ENCODE peak calls at places on chromosomes 16 and 17, in five cellular contexts. One of them, this sample, is unnamed.

GRCh38 chr17:73343168-73343634 is 31.4 kb upstream of the CDC42EP4 start:
- DNase-seq in breast epithelium: peak
- DNase-seq in spleen: no peak
- DNase-seq in heart left ventricle: peak
- DNase-seq in adrenal gland: no peak
- DNase-seq in this sample: no peak

GRCh38 chr17:35372846-35373531 is 432 bp downstream of the SLFN11 start:
- DNase-seq in adrenal gland: no peak
- DNase-seq in spleen: peak
- DNase-seq in heart left ventricle: peak
- DNase-seq in breast epithelium: no peak
- DNase-seq in this sample: no peak

GRCh38 chr17:20235747-20236146 is 226.6 kb downstream of the SPECC1 start:
- DNase-seq in adrenal gland: no peak
- DNase-seq in spleen: no peak
- DNase-seq in heart left ventricle: no peak
- DNase-seq in breast epithelium: no peak
- DNase-seq in this sample: no peak

GRCh38 chr16:16154292-16154951 is 68.9 kb downstream of the ABCC6 start:
- DNase-seq in breast epithelium: no peak
- DNase-seq in adrenal gland: no peak
- DNase-seq in spleen: no peak
- DNase-seq in heart left ventricle: no peak
- DNase-seq in this sample: no peak

GRCh38 chr17:81976332-81977210 is 858 bp upstream of the ASPSCR1 start:
- DNase-seq in breast epithelium: peak
- DNase-seq in adrenal gland: peak
- DNase-seq in heart left ventricle: peak
- DNase-seq in spleen: peak
- DNase-seq in this sample: no peak

GRCh38 chr16:86639354-86639753 is 61.0 kb downstream of the FOXL1 start:
- DNase-seq in breast epithelium: no peak
- DNase-seq in heart left ventricle: peak
- DNase-seq in adrenal gland: no peak
- DNase-seq in spleen: no peak
- DNase-seq in this sample: no peak

GRCh38 chr17:82323514-82324234 is 6.3 kb upstream of the CD7 start:
- DNase-seq in spleen: peak
- DNase-seq in heart left ventricle: no peak
- DNase-seq in breast epithelium: no peak
- DNase-seq in adrenal gland: no peak
- DNase-seq in this sample: no peak

GRCh38 chr17:3857261-3858105 is 11.4 kb upstream of the NCBP3 start:
- DNase-seq in spleen: peak
- DNase-seq in heart left ventricle: no peak
- DNase-seq in breast epithelium: no peak
- DNase-seq in adrenal gland: no peak
- DNase-seq in this sample: no peak

GRCh38 chr17:52383493-52384100 is 225.1 kb upstream of the CA10 start:
- DNase-seq in breast epithelium: peak
- DNase-seq in heart left ventricle: peak
- DNase-seq in spleen: no peak
- DNase-seq in adrenal gland: peak
- DNase-seq in this sample: peak

GRCh38 chr17:72297326-72298115 is 176.7 kb downstream of the SOX9 start:
- DNase-seq in heart left ventricle: peak
- DNase-seq in breast epithelium: no peak
- DNase-seq in adrenal gland: no peak
- DNase-seq in spleen: no peak
- DNase-seq in this sample: no peak

GRCh38 chr17:77882481-77883212 is 75.9 kb upstream of the TNRC6C start:
- DNase-seq in spleen: peak
- DNase-seq in adrenal gland: peak
- DNase-seq in breast epithelium: peak
- DNase-seq in heart left ventricle: peak
- DNase-seq in this sample: peak

GRCh38 chr17:69232650-69233049 is 4.0 kb upstream of the ABCA10 start:
- DNase-seq in heart left ventricle: no peak
- DNase-seq in adrenal gland: no peak
- DNase-seq in spleen: no peak
- DNase-seq in breast epithelium: no peak
- DNase-seq in this sample: no peak

GRCh38 chr17:16933317-16934132 is 38.4 kb downstream of the TNFRSF13B start:
- DNase-seq in spleen: peak
- DNase-seq in breast epithelium: no peak
- DNase-seq in adrenal gland: peak
- DNase-seq in heart left ventricle: no peak
- DNase-seq in this sample: no peak

GRCh38 chr17:27895940-27896535 is 2.9 kb upstream of the LYRM9 start:
- DNase-seq in spleen: no peak
- DNase-seq in heart left ventricle: no peak
- DNase-seq in breast epithelium: no peak
- DNase-seq in adrenal gland: no peak
- DNase-seq in this sample: no peak

GRCh38 chr17:17785407-17785806 is 51.4 kb downstream of the SREBF1 start:
- DNase-seq in spleen: no peak
- DNase-seq in breast epithelium: no peak
- DNase-seq in heart left ventricle: no peak
- DNase-seq in adrenal gland: peak
- DNase-seq in this sample: no peak

DNA sequence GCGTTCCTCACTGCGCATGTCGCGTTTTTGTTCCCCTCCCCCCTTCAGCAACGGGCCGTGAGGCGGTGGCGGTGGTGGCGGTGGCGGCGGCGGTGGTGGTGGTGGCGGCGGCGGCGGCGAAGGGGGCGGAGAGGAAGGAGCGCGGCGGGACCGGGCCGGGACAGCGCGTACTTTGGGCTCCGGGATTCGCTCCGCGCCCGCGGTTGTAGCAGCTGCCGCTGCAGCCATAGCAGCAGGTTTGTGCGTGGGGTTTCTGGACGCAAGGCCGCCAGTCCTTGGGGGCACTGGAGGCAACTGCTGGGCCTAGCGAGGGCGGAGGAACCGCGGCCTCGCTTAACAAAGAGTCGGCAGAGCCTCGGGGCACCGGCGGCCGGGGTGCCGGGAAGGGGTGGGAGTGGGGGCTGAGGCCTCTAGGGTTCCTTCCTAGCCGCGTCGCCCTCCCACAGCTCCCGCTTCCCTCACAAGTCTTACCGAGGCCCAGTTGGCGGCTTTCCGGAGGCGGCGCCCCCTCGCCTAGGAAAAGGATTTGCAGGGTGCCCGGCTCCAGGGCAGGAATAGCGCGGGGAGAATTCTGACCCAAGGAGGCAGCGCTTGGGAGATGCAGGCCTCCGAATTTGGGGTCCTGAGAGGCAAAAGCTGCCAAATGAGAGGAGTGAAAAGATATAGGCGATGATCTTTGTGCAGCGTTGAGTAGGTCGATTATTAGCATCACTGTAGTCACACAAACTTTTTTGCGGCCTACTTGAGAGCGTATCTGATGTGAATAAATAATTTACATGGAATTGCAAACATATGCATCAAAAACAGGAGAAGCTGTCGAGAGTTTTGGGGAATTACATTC is at the start of gene DDX42:
- DNase-seq in spleen: peak
- DNase-seq in adrenal gland: peak
- DNase-seq in breast epithelium: peak
- DNase-seq in heart left ventricle: peak
- DNase-seq in this sample: peak
- TF ChIP-seq POLR2A in spleen: no peak
- TF ChIP-seq POLR2A in adrenal gland: peak
- TF ChIP-seq POLR2A in breast epithelium: no peak
- TF ChIP-seq POLR2A in heart left ventricle: no peak
- TF ChIP-seq POLR2A in this sample: no peak

GRCh38 chr16:19175492-19176262 is 7.6 kb downstream of the SYT17 start:
- DNase-seq in spleen: no peak
- DNase-seq in adrenal gland: no peak
- DNase-seq in breast epithelium: no peak
- DNase-seq in heart left ventricle: no peak
- DNase-seq in this sample: no peak
- TF ChIP-seq POLR2A in spleen: no peak
- TF ChIP-seq POLR2A in adrenal gland: no peak
- TF ChIP-seq POLR2A in breast epithelium: no peak
- TF ChIP-seq POLR2A in heart left ventricle: no peak
- TF ChIP-seq POLR2A in this sample: no peak

GRCh38 chr17:42623732-42624596 is 14.5 kb downstream of the TUBG1 start:
- DNase-seq in spleen: no peak
- DNase-seq in heart left ventricle: no peak
- DNase-seq in breast epithelium: no peak
- DNase-seq in adrenal gland: peak
- DNase-seq in this sample: no peak
- TF ChIP-seq POLR2A in spleen: no peak
- TF ChIP-seq POLR2A in heart left ventricle: no peak
- TF ChIP-seq POLR2A in breast epithelium: no peak
- TF ChIP-seq POLR2A in adrenal gland: peak
- TF ChIP-seq POLR2A in this sample: no peak

GRCh38 chr16:29111421-29111820 is 126.6 kb downstream of the LAT start:
- DNase-seq in breast epithelium: no peak
- DNase-seq in heart left ventricle: no peak
- DNase-seq in spleen: no peak
- DNase-seq in adrenal gland: no peak
- DNase-seq in this sample: no peak

DNA sequence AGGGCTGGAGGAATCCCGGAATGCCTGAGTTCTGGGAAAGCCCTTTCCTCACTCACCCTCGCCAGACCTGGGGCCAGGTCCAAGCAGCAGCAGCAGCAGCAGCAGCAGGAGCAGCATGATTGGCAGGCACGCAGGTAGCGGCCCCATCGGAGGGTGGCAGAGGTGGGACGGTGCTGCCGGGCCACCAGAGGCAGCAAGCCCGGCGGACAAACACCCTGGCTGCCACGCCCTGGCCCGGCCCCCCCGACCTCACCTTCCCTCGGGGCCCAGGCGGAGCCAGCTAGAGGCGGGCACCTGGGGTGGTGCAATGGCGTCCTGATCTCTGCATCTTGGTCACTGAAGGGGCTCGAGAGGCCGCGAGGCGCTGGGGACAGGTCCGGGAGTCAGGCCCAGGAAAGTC is 122.4 kb downstream of the LAT start:
- DNase-seq in spleen: no peak
- DNase-seq in adrenal gland: no peak
- DNase-seq in breast epithelium: no peak
- DNase-seq in heart left ventricle: no peak
- DNase-seq in this sample: no peak
- TF ChIP-seq POLR2A in spleen: no peak
- TF ChIP-seq POLR2A in adrenal gland: no peak
- TF ChIP-seq POLR2A in breast epithelium: no peak
- TF ChIP-seq POLR2A in heart left ventricle: no peak
- TF ChIP-seq POLR2A in this sample: no peak

DNA sequence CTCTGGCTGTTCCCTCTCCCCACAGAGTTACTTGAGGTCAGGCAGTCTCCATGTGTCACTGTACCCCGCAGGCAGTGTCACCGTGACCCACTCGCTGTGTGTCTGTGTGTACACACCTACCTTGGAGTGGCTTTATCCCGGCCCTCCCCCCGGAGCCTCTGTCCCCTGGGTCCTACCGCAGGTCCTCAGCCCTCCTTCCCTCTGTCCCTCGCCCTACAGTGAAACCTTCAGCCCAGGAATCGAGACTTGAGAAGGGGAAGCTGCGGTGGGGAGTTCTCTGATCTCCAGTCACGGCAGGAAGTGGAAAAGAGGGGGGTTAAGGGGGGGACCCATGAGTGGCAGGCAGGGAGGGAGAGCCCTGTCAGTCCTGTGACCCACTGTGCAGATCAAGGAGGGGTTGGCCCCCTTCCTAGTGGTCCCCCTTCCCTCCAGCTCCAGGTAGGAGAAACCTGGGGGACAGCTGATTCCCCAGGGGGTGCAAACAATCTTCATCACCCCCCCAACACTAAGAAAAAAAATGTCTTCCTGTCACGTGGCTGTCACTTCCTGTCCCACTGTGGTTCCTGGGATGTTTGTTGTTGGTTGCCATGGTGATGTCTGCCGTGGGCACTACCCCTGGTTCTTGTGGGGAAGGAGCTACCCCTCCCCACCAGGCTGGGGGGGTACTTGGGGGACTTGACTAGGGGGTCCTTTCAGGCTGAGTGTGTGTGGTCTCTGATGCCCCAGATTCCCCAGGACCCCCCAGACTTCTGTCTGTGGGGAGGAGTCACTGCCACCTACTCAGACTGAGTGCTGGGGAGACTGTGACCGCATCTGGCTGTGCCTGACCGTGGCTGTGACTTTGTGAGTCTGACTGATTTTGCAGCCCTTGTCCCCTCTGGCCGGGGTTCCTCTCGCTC is 13.7 kb downstream of the RARA start:
- DNase-seq in breast epithelium: peak
- DNase-seq in heart left ventricle: peak
- DNase-seq in spleen: peak
- DNase-seq in adrenal gland: peak
- DNase-seq in this sample: peak
- TF ChIP-seq POLR2A in breast epithelium: no peak
- TF ChIP-seq POLR2A in heart left ventricle: no peak
- TF ChIP-seq POLR2A in spleen: no peak
- TF ChIP-seq POLR2A in adrenal gland: peak
- TF ChIP-seq POLR2A in this sample: peak

GRCh38 chr17:65122836-65123756 is 14.1 kb upstream of the RGS9 start:
- DNase-seq in spleen: peak
- DNase-seq in heart left ventricle: peak
- DNase-seq in breast epithelium: peak
- DNase-seq in adrenal gland: peak
- DNase-seq in this sample: peak
- TF ChIP-seq POLR2A in spleen: no peak
- TF ChIP-seq POLR2A in heart left ventricle: peak
- TF ChIP-seq POLR2A in breast epithelium: peak
- TF ChIP-seq POLR2A in adrenal gland: peak
- TF ChIP-seq POLR2A in this sample: peak

GRCh38 chr17:46031920-46032319 is 32.9 kb downstream of the STH start:
- DNase-seq in adrenal gland: no peak
- DNase-seq in heart left ventricle: no peak
- DNase-seq in breast epithelium: no peak
- DNase-seq in spleen: peak
- DNase-seq in this sample: no peak

GRCh38 chr17:46028969-46029565 is 30.0 kb downstream of the STH start:
- DNase-seq in breast epithelium: no peak
- DNase-seq in spleen: no peak
- DNase-seq in heart left ventricle: no peak
- DNase-seq in adrenal gland: no peak
- DNase-seq in this sample: no peak

GRCh38 chr17:46029627-46030026 is 30.6 kb downstream of the STH start:
- DNase-seq in heart left ventricle: no peak
- DNase-seq in breast epithelium: no peak
- DNase-seq in spleen: no peak
- DNase-seq in adrenal gland: no peak
- DNase-seq in this sample: no peak

GRCh38 chr17:46031440-46031839 is 32.4 kb downstream of the STH start:
- DNase-seq in breast epithelium: no peak
- DNase-seq in heart left ventricle: no peak
- DNase-seq in spleen: peak
- DNase-seq in adrenal gland: no peak
- DNase-seq in this sample: no peak

GRCh38 chr17:46030752-46031151 is 31.7 kb downstream of the STH start:
- DNase-seq in spleen: peak
- DNase-seq in breast epithelium: no peak
- DNase-seq in adrenal gland: no peak
- DNase-seq in heart left ventricle: no peak
- DNase-seq in this sample: no peak
- TF ChIP-seq POLR2A in spleen: no peak
- TF ChIP-seq POLR2A in breast epithelium: no peak
- TF ChIP-seq POLR2A in adrenal gland: no peak
- TF ChIP-seq POLR2A in heart left ventricle: no peak
- TF ChIP-seq POLR2A in this sample: no peak